ENCODE peak calls at places on chromosomes 2 and 18, in five cellular contexts. F is activated CD8-positive, alpha-beta memory T cell treated with anti-CD3 and anti-CD28 coated beads, Interleukin-2, amount 50 U/mL, for 48 hours; N is NCI-H774; J is HuH-7.5; R is stimulated activated CD4-positive, alpha-beta T cell treated with anti-CD3 and anti-CD28 coated beads, TNF-alpha, amount 100 ng/mL, for 24 hours. W is an unnamed sample.

GRCh38 chr2:69046221-69046662 is 33.3 kb downstream of the ANTXR1 start:
- DNase-seq in N (no peak), J (no peak), F (no peak), R (no peak), W (no peak)

GRCh38 chr2:120780402-120780801 is 44.7 kb downstream of the GLI2 start:
- DNase-seq in R (no peak), N (no peak), F (no peak), J (no peak), W (no peak)

GRCh38 chr18:62425465-62426190 is 97.2 kb upstream of the ZCCHC2 start:
- DNase-seq in F (no peak), N (peak; percentile 85), R (peak; percentile 44), J (peak; percentile 22), W (peak; percentile 98)

GRCh38 chr2:236682651-236683422 is 113.2 kb downstream of the ACKR3 start:
- DNase-seq in F (no peak), N (no peak), J (no peak), R (no peak), W (no peak)

GRCh38 chr2:210577263-210578071 is 21.1 kb downstream of the CPS1 start:
- DNase-seq in F (no peak), R (no peak), N (peak; percentile 36), J (peak; percentile 10), W (peak; percentile 43)

GRCh38 chr2:218341381-218341780 is 15.3 kb upstream of the CATIP start:
- DNase-seq in N (no peak), R (no peak), F (no peak), J (no peak), W (no peak)

GRCh38 chr2:236405357-236405756 is 141.2 kb upstream of the ASB18 start:
- DNase-seq in J (no peak), N (no peak), R (no peak), F (no peak), W (no peak)

GRCh38 chr18:43396266-43396665 is 119.0 kb upstream of the SYT4 start:
- DNase-seq in R (no peak), F (no peak), J (no peak), N (no peak), W (no peak)

GRCh38 chr2:241858206-241859016 is at the start of gene PDCD1:
- DNase-seq in F (peak; percentile 80), R (peak; percentile 53), N (no peak), J (no peak), W (no peak)

GRCh38 chr2:41865263-41865662 is 182.6 kb upstream of the PKDCC start:
- DNase-seq in N (no peak), J (no peak), F (no peak), R (no peak), W (no peak)

GRCh38 chr18:36931116-36931515 is 102.2 kb downstream of the KIAA1328 start:
- DNase-seq in J (no peak), N (no peak), R (no peak), F (no peak), W (no peak)

GRCh38 chr2:105455488-105455991 is 56.7 kb upstream of the FHL2 start:
- DNase-seq in F (no peak), N (peak; percentile 66), R (no peak), J (no peak), W (peak; percentile 57)

GRCh38 chr2:221641181-221641871 is 69.2 kb upstream of the EPHA4 start:
- DNase-seq in J (no peak), N (no peak), R (no peak), F (no peak), W (no peak)

GRCh38 chr2:211367252-211367651 is 810.9 kb downstream of the CPS1 start:
- DNase-seq in J (no peak), F (no peak), N (no peak), R (no peak), W (no peak)

GRCh38 chr2:170436077-170436943 is 258.4 kb downstream of the MYO3B start:
- DNase-seq in N (no peak), F (no peak), J (no peak), R (no peak), W (no peak)

GRCh38 chr2:71545572-71546274 is 92.4 kb downstream of the DYSF start:
- DNase-seq in N (peak; percentile 22), R (peak; percentile 17), J (peak; percentile 87), F (peak; percentile 67), W (peak; percentile 88)

GRCh38 chr2:131094655-131095281 is 1.5 kb upstream of the FAM168B start:
- DNase-seq in F (no peak), R (no peak), J (no peak), N (no peak), W (peak; percentile 29)

GRCh38 chr2:237157551-237158102 is 71.9 kb downstream of the COPS8 start:
- DNase-seq in F (no peak), R (no peak), N (no peak), J (no peak), W (peak; percentile 29)

GRCh38 chr2:96264656-96265348 is 995 bp downstream of the TMEM127 start:
- DNase-seq in N (no peak), F (no peak), R (no peak), J (peak; percentile 35), W (peak; percentile 68)

GRCh38 chr2:150191349-150191748 is 296.1 kb downstream of the RND3 start:
- DNase-seq in J (no peak), N (no peak), R (no peak), F (no peak), W (peak; percentile 63)

GRCh38 chr2:39142012-39142346 is 21.1 kb upstream of the SOS1 start:
- DNase-seq in N (no peak), F (no peak), J (no peak), R (no peak), W (no peak)

GRCh38 chr18:58235001-58235436 is 191.0 kb downstream of the NEDD4L start:
- DNase-seq in J (peak; percentile 41), R (no peak), F (no peak), N (no peak), W (no peak)

GRCh38 chr2:46827274-46827930 is 88.2 kb downstream of the MCFD2 start:
- DNase-seq in N (no peak), R (no peak), J (no peak), F (peak; percentile 41), W (peak; percentile 49)

GRCh38 chr2:57906152-57906732 is 140.4 kb upstream of the VRK2 start:
- DNase-seq in F (no peak), N (no peak), R (no peak), J (peak; percentile 18), W (peak; percentile 67)

GRCh38 chr2:242031481-242032019 is 162.0 kb downstream of the RTP5 start:
- DNase-seq in F (peak; percentile 55), N (no peak), R (peak; percentile 22), J (no peak), W (no peak)

GRCh38 chr2:240466579-240467148 is 31.2 kb downstream of the GPC1 start:
- DNase-seq in N (no peak), F (peak; percentile 46), R (no peak), J (no peak), W (peak; percentile 2)

GRCh38 chr2:23689891-23690290 is 237.0 kb downstream of the ATAD2B start:
- DNase-seq in R (no peak), F (no peak), J (no peak), N (no peak), W (no peak)

GRCh38 chr2:70790079-70790963 is at the start of gene FIGLA:
- DNase-seq in N (no peak), J (no peak), R (no peak), F (no peak), W (peak; percentile 12)

W was measured in lung microvascular endothelial cell.